ENCODE peak calls at places on chromosomes 6 and 20, in ten cellular contexts. Z, O, G, A, U, E, Y, J, V and N are unnamed samples. For H3K4me1, the result is how much of the 10 kb centered on the place peaks cover.

GRCh38 chr6:35062676-35063574 is 78.2 kb downstream of the TCP11 start:
- DNase-seq in Y (no peak), U (no peak), O (no peak), G (no peak), E (no peak), Z (no peak), V (no peak), A (no peak), J (no peak), N (no peak)

GRCh38 chr20:19807901-19808300 is 49.8 kb downstream of the RIN2 start:
- DNase-seq in E (no peak), A (no peak), V (no peak), J (no peak), O (no peak), Z (no peak), Y (no peak), U (peak), G (no peak), N (no peak)

GRCh38 chr6:134282816-134283215 is 35.1 kb downstream of the SGK1 start:
- DNase-seq in G (peak), O (no peak), U (no peak), V (no peak), E (no peak), Y (no peak), J (no peak), Z (no peak), A (no peak), N (no peak)

GRCh38 chr6:72589096-72589495 is 32.8 kb upstream of the KCNQ5 start:
- DNase-seq in Y (no peak), A (no peak), O (no peak), U (peak), E (no peak), V (no peak), G (no peak), Z (no peak), J (no peak), N (no peak)

GRCh38 chr20:47950557-47951283 is 165.4 kb upstream of the SULF2 start:
- DNase-seq in V (no peak), U (no peak), Y (no peak), E (no peak), A (no peak), O (no peak), G (no peak), Z (no peak), J (no peak), N (no peak)

GRCh38 chr6:43541774-43542471 is 25.0 kb downstream of the POLR1C start:
- DNase-seq in Z (no peak), O (no peak), U (no peak), J (no peak), G (no peak), A (no peak), Y (no peak), E (no peak), V (no peak), N (no peak)

GRCh38 chr6:25027221-25027916 is 91.6 kb upstream of the RIPOR2 start:
- DNase-seq in U (no peak), Y (peak), J (no peak), V (peak), E (no peak), G (no peak), O (no peak), A (no peak), Z (peak), N (no peak)

GRCh38 chr6:22145823-22146379 is 150.9 kb downstream of the PRL start:
- DNase-seq in G (peak), V (no peak), E (no peak), Z (no peak), U (peak), O (no peak), J (peak), A (no peak), Y (no peak), N (no peak)

GRCh38 chr6:65707134-65707826 is at the start of gene EYS:
- DNase-seq in A (no peak), G (no peak), Z (no peak), J (no peak), E (no peak), V (no peak), Y (no peak), O (no peak), U (no peak), N (no peak)

GRCh38 chr6:106508836-106509235 is 120.5 kb downstream of the RTN4IP1 start:
- DNase-seq in Z (no peak), G (no peak), Y (no peak), O (no peak), U (peak), V (no peak), E (no peak), J (no peak), A (no peak), N (no peak)

GRCh38 chr20:7146552-7147219 is 379.2 kb downstream of the BMP2 start:
- DNase-seq in Z (no peak), U (no peak), E (peak), A (no peak), G (no peak), O (no peak), V (no peak), Y (no peak), J (no peak), N (no peak)

GRCh38 chr6:55449219-55449618 is 122.0 kb downstream of the GFRAL start:
- DNase-seq in G (peak), Y (no peak), J (no peak), U (no peak), V (no peak), E (no peak), O (no peak), A (no peak), Z (no peak), N (no peak)

GRCh38 chr6:30614044-30614842 is 2.8 kb downstream of the PPP1R10 start:
- DNase-seq in Z (no peak), E (no peak), G (no peak), Y (no peak), O (no peak), J (no peak), V (no peak), U (no peak), A (no peak), N (no peak)

GRCh38 chr20:58112017-58112781 is 116.3 kb downstream of the ANKRD60 start:
- DNase-seq in O (no peak), Z (peak), E (no peak), U (peak), V (no peak), A (no peak), J (no peak), Y (no peak), G (peak), N (peak)

GRCh38 chr20:33124261-33124660 is 43.7 kb upstream of the BPIFA2 start:
- DNase-seq in G (no peak), A (no peak), O (no peak), J (no peak), U (no peak), V (no peak), E (no peak), Z (no peak), Y (no peak), N (no peak)

GRCh38 chr6:169794317-169795055 is 43.1 kb downstream of the ERMARD start:
- DNase-seq in O (no peak), V (no peak), E (no peak), Y (no peak), A (no peak), G (no peak), J (no peak), U (no peak), Z (no peak), N (no peak)

GRCh38 chr6:37822851-37823682 is 3.5 kb downstream of the ZFAND3 start:
- DNase-seq in U (no peak), J (no peak), Y (no peak), E (no peak), V (peak), G (peak), O (no peak), A (peak), Z (no peak), N (no peak)

GRCh38 chr6:45073771-45074170 is 254.4 kb upstream of the RUNX2 start:
- DNase-seq in E (no peak), U (peak), V (no peak), Y (no peak), A (no peak), J (no peak), Z (no peak), G (no peak), O (no peak), N (no peak)

GRCh38 chr6:151647871-151648639 is 154.2 kb downstream of the CCDC170 start:
- DNase-seq in O (no peak), J (peak), G (no peak), V (no peak), Z (no peak), Y (no peak), U (no peak), A (peak), E (no peak), N (no peak)

GRCh38 chr6:11710221-11710836 is 68.3 kb downstream of the ADTRP start:
- DNase-seq in V (peak), J (no peak), O (no peak), E (no peak), G (no peak), A (no peak), Y (no peak), U (peak), Z (no peak), N (no peak)

GRCh38 chr6:17758113-17758512 is 51.4 kb upstream of the NUP153 start:
- DNase-seq in V (no peak), U (peak), Z (no peak), Y (no peak), G (no peak), O (no peak), J (no peak), E (no peak), A (no peak), N (no peak)

GRCh38 chr6:166765234-166765541 is 138.1 kb upstream of the RPS6KA2 start:
- DNase-seq in Z (no peak), J (no peak), Y (no peak), V (no peak), U (no peak), E (no peak), G (no peak), A (no peak), O (no peak), N (no peak)

GRCh38 chr6:1630212-1630770 is 20.6 kb downstream of the FOXC1 start:
- DNase-seq in Y (no peak), Z (no peak), G (no peak), A (no peak), O (no peak), J (no peak), U (no peak), E (no peak), V (no peak), N (no peak)

GRCh38 chr20:36468149-36469000 is 72.9 kb upstream of the MYL9 start:
- DNase-seq in E (no peak), Y (no peak), V (no peak), A (no peak), J (no peak), Z (no peak), U (no peak), G (no peak), O (no peak), N (no peak)

GRCh38 chr20:17941826-17942196 is 26.8 kb downstream of the SNX5 start:
- DNase-seq in O (no peak), U (no peak), A (no peak), J (no peak), G (no peak), V (no peak), Y (no peak), E (no peak), Z (no peak), N (no peak)

GRCh38 chr6:90074161-90074560 is 179.9 kb downstream of the GJA10 start:
- DNase-seq in A (no peak), V (no peak), O (no peak), U (peak), G (no peak), E (no peak), J (no peak), Z (no peak), Y (no peak), N (no peak)

GRCh38 chr6:160767019-160767646 is 65.1 kb downstream of the PLG start:
- DNase-seq in Z (no peak), Y (peak), A (peak), U (no peak), G (peak), E (peak), V (peak), J (peak), O (peak), N (peak)

GRCh38 chr6:15643542-15643941 is 19.3 kb downstream of the DTNBP1 start:
- DNase-seq in G (no peak), A (no peak), J (no peak), Z (no peak), E (no peak), U (no peak), O (no peak), V (no peak), Y (no peak), N (no peak)
- H3K4me1 ChIP-seq in G (under half), A (under half), J (under half), Z (under half), E (under half), U (under half), O (under half), V (under half), Y (under half), N (under half)

GRCh38 chr20:45338121-45339030 is 9.8 kb downstream of the SDC4 start:
- DNase-seq in G (no peak), V (no peak), U (no peak), O (no peak), E (no peak), Z (no peak), A (no peak), Y (no peak), J (no peak), N (no peak)
- H3K4me1 ChIP-seq in G (under half), V (under half), U (half or more), O (half or more), E (under half), Z (under half), A (under half), Y (half or more), J (under half), N (half or more)

GRCh38 chr6:13427838-13428527 is 59.4 kb downstream of the GFOD1 start:
- DNase-seq in Y (peak), A (no peak), E (no peak), V (peak), G (no peak), Z (peak), J (no peak), U (no peak), O (no peak), N (no peak)
- H3K4me1 ChIP-seq in Y (half or more), A (under half), E (half or more), V (under half), G (under half), Z (half or more), J (under half), U (under half), O (half or more), N (under half)

GRCh38 chr6:164152611-164153010 is 738.1 kb downstream of the QKI start:
- DNase-seq in Z (no peak), Y (no peak), V (no peak), E (no peak), U (no peak), O (no peak), G (no peak), J (no peak), A (no peak), N (no peak)
- H3K4me1 ChIP-seq in Z (under half), Y (under half), V (under half), E (under half), U (under half), O (under half), G (under half), J (under half), A (under half), N (under half)

GRCh38 chr6:32177788-32178546 is at the start of gene RNF5:
- DNase-seq in V (peak), E (peak), G (peak), A (peak), J (peak), O (peak), U (peak), Z (peak), Y (peak), N (peak)

GRCh38 chr6:32175711-32176475 is at the start of gene AGPAT1:
- DNase-seq in E (peak), O (peak), J (peak), U (peak), G (peak), A (peak), Y (peak), V (peak), Z (peak), N (peak)

GRCh38 chr6:32178547-32179440 is 589 bp downstream of the RNF5 start:
- DNase-seq in Y (no peak), A (no peak), J (no peak), V (no peak), E (no peak), G (no peak), U (no peak), O (no peak), Z (no peak), N (no peak)

GRCh38 chr6:32176476-32177181 is 745 bp upstream of the AGPAT1 start:
- DNase-seq in Z (no peak), Y (no peak), J (no peak), E (no peak), O (no peak), G (no peak), U (peak), A (no peak), V (no peak), N (no peak)

DNA sequence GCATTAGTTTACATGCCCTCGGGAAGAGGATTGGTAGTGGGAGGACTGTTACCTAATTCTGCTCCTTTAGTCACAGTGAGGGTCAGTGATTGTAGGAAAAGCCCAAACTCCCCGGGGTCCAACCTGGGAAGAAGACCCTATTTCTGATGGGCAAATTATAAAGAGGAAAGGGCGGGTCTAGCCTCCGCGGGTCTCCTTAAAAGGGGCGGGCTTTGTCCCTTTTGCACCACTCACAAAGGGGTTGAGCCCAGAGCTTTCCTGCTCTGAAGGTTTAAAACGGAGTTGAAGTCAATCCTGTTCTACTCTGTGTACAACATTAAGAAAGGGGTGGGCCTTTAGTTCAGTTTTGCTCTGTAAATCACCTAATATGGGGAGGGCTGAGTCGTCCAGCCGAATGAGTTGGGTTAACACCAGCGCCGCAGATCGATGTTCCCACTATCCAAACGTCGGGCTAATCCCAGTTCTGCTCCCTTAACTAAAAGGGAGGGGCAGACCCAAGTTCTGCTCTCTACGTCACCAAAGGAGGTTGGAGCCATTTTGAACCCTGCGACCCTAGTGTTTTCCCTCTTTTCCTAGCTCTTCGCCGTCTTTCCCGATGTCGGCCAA is 920 bp upstream of the RNF5 start:
- DNase-seq in U (no peak), A (no peak), Y (no peak), V (no peak), G (peak), O (no peak), J (no peak), Z (no peak), E (no peak), N (no peak)
- H3K4me1 ChIP-seq in U (under half), A (under half), Y (under half), V (half or more), G (under half), O (half or more), J (under half), Z (under half), E (under half), N (under half)

DNA sequence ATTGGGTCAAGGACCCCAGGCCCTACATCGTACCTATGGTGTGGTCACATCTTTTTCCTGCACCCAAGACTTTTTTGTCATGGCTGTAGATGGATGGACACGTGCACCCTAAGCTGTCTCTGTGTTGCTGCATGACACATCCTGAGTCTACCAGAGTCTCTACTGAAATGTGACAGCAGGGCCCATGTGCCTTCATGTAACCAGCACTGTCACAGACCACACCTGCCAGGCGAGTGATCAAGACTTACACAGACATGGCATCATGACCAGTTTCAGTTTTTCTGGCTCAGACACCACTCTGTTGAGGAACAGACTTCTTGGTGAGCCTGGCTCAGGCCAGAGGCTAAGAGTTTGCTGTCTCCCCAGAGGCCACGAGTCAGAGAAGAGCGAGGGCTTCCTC is 7.6 kb downstream of the PRND start:
- DNase-seq in Y (no peak), O (no peak), Z (no peak), A (no peak), V (no peak), J (no peak), G (no peak), U (no peak), E (no peak), N (no peak)
- H3K4me1 ChIP-seq in Y (under half), O (under half), Z (under half), A (under half), V (under half), J (under half), G (under half), U (under half), E (under half), N (under half)

GRCh38 chr20:50446351-50447101 is 63.7 kb upstream of the PTPN1 start:
- DNase-seq in U (no peak), J (no peak), G (no peak), Y (no peak), E (no peak), O (no peak), A (no peak), Z (no peak), V (no peak), N (no peak)

GRCh38 chr20:50438986-50439407 is 71.2 kb upstream of the PTPN1 start:
- DNase-seq in U (peak), O (no peak), Z (no peak), J (no peak), Y (no peak), V (no peak), E (no peak), G (no peak), A (no peak), N (peak)

GRCh38 chr20:50445367-50446151 is 64.6 kb upstream of the PTPN1 start:
- DNase-seq in U (no peak), O (no peak), G (no peak), Z (no peak), Y (no peak), A (no peak), J (no peak), V (no peak), E (no peak), N (no peak)

GRCh38 chr20:50439539-50440453 is 70.4 kb upstream of the PTPN1 start:
- DNase-seq in E (no peak), V (no peak), O (no peak), Z (no peak), Y (no peak), U (no peak), G (no peak), A (no peak), J (no peak), N (no peak)

GRCh38 chr20:50442526-50442925 is 67.7 kb upstream of the PTPN1 start:
- DNase-seq in G (no peak), U (no peak), A (no peak), V (no peak), J (no peak), Y (no peak), Z (no peak), E (no peak), O (no peak), N (no peak)
- H3K4me1 ChIP-seq in G (under half), U (under half), A (under half), V (under half), J (under half), Y (under half), Z (under half), E (under half), O (under half), N (under half)

GRCh38 chr6:137767465-137767864 is 99.6 kb upstream of the TNFAIP3 start:
- DNase-seq in U (no peak), Y (no peak), A (no peak), V (no peak), Z (no peak), E (no peak), J (no peak), G (no peak), O (no peak), N (no peak)
- H3K4me1 ChIP-seq in U (under half), Y (under half), A (under half), V (under half), Z (under half), E (under half), J (under half), G (under half), O (under half), N (under half)

GRCh38 chr20:40467703-40468411 is 221.2 kb downstream of the MAFB start:
- DNase-seq in U (no peak), E (no peak), V (no peak), Z (no peak), G (no peak), A (no peak), Y (no peak), O (no peak), J (no peak), N (no peak)

GRCh38 chr20:40471261-40471629 is 217.8 kb downstream of the MAFB start:
- DNase-seq in Y (no peak), O (no peak), V (no peak), G (peak), A (peak), U (no peak), J (peak), Z (no peak), E (no peak), N (no peak)

GRCh38 chr20:40470313-40471260 is 218.4 kb downstream of the MAFB start:
- DNase-seq in U (no peak), J (no peak), Z (no peak), V (no peak), Y (peak), E (peak), G (no peak), A (no peak), O (peak), N (no peak)

GRCh38 chr20:40467014-40467413 is 222.0 kb downstream of the MAFB start:
- DNase-seq in E (peak), Y (no peak), O (peak), Z (no peak), G (peak), V (no peak), A (no peak), J (no peak), U (no peak), N (no peak)

GRCh38 chr20:40468759-40469158 is 220.3 kb downstream of the MAFB start:
- DNase-seq in V (no peak), A (no peak), G (no peak), Z (no peak), E (no peak), J (no peak), O (no peak), U (no peak), Y (no peak), N (no peak)
- H3K4me1 ChIP-seq in V (under half), A (under half), G (under half), Z (under half), E (under half), J (under half), O (under half), U (under half), Y (under half), N (under half)